ENCODE peak calls at places on chromosomes 16 and 17, in five cellular contexts. Z is H1, T is neuronal stem cell, J is mesendoderm, I is mesenchymal stem cell. M is an unnamed sample.
A peak's percentile ranks its signal among the peaks of the same experiment; 100 is the strongest.

GRCh38 chr17:83180264-83180995 is 101.0 kb downstream of the METRNL start:
- DNase-seq in Z (no peak), T (no peak), J (no peak), I (no peak), M (no peak)

GRCh38 chr17:79797492-79798295 is 817 bp upstream of the CBX8 start:
- DNase-seq in Z (no peak), T (no peak), J (peak; percentile 42), I (no peak), M (no peak)

GRCh38 chr17:48539177-48539576 is 5.7 kb downstream of the HOXB2 start:
- DNase-seq in Z (no peak), T (no peak), J (no peak), I (peak; percentile 97), M (peak; percentile 90)

GRCh38 chr16:15827709-15828343 is 29.0 kb downstream of the MYH11 start:
- DNase-seq in Z (no peak), T (no peak), J (no peak), I (no peak), M (no peak)

GRCh38 chr17:44079877-44080821 is 9.6 kb downstream of the G6PC3 start:
- DNase-seq in Z (no peak), T (no peak), J (no peak), I (no peak), M (no peak)

GRCh38 chr16:26957283-26957859 is 109.4 kb upstream of the C16orf82 start:
- DNase-seq in Z (no peak), T (no peak), J (no peak), I (no peak), M (no peak)

GRCh38 chr16:9308300-9309209 is 217.1 kb downstream of the HAPSTR1 start:
- DNase-seq in Z (no peak), T (no peak), J (no peak), I (no peak), M (no peak)

GRCh38 chr17:77882481-77883212 is 75.9 kb upstream of the TNRC6C start:
- DNase-seq in Z (no peak), T (no peak), J (no peak), I (peak; percentile 57), M (peak; percentile 61)

GRCh38 chr16:31467151-31467550 is 4.8 kb upstream of the TGFB1I1 start:
- DNase-seq in Z (no peak), T (no peak), J (no peak), I (no peak), M (no peak)

GRCh38 chr16:54779549-54779948 is 151.1 kb upstream of the IRX5 start:
- DNase-seq in Z (no peak), T (no peak), J (no peak), I (no peak), M (no peak)

GRCh38 chr17:2174471-2175293 is 119.8 kb downstream of the HIC1 start:
- DNase-seq in Z (no peak), T (no peak), J (no peak), I (peak; percentile 99), M (peak; percentile 99)

GRCh38 chr16:5851583-5851982 is 754.0 kb upstream of the EEF2KMT start:
- DNase-seq in Z (no peak), T (no peak), J (no peak), I (no peak), M (no peak)

GRCh38 chr17:77581480-77581879 is 377.0 kb upstream of the TNRC6C start:
- DNase-seq in Z (no peak), T (no peak), J (no peak), I (peak; percentile 64), M (peak; percentile 35)

DNA sequence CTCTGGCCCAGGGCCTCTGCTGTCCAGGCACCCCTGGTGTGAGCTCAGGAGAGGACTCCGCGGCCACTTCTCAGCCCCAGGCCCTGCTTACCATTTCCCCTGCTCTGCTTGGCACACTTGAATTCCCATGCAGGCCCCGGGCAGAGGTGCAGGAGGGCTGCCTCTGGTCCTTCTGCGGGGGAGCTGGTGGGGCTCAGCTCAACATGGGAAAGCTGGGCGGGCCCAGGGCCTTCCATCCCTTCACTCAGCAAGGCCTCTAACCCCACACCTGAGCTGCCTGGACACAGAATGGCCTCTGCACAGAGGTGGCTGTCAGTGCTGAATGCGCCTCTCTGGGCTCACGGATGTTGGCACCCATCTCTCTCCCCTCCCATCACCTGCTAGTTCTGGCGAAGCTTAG is 12.5 kb upstream of the RNPS1 start:
- DNase-seq in Z (no peak), T (no peak), J (no peak), I (no peak), M (no peak)
- H3K4me3 ChIP-seq in Z (no peak overlapping the region), T (no peak overlapping the region), J (no peak overlapping the region), I (no peak overlapping the region), M (no peak overlapping the region)

GRCh38 chr17:35448214-35448898 is at the start of gene SLFN13:
- DNase-seq in Z (peak; percentile 73), T (peak; percentile 58), J (peak; percentile 97), I (peak; percentile 24), M (peak; percentile 64)
- H3K18ac ChIP-seq in Z (peak within 1 kb of the TSS; percentile 60), T (peak within 1 kb of the TSS; percentile 49), J (peak within 1 kb of the TSS; percentile 94), I (no peak within 1 kb of the TSS), M (no peak within 1 kb of the TSS)

GRCh38 chr16:79436885-79437284 is 163.7 kb downstream of the MAF start:
- DNase-seq in Z (no peak), T (no peak), J (no peak), I (no peak), M (no peak)
- H3K4me3 ChIP-seq in Z (no peak overlapping the region), T (no peak overlapping the region), J (no peak overlapping the region), I (no peak overlapping the region), M (no peak overlapping the region)

GRCh38 chr17:81909966-81910839 is 996 bp downstream of the PCYT2 start:
- DNase-seq in Z (no peak), T (no peak), J (peak; percentile 73), I (peak; percentile 38), M (no peak)

GRCh38 chr17:81908793-81909192 is 2.4 kb downstream of the PCYT2 start:
- DNase-seq in Z (no peak), T (no peak), J (no peak), I (no peak), M (no peak)

GRCh38 chr17:81907219-81908145 is 3.7 kb downstream of the PCYT2 start:
- DNase-seq in Z (no peak), T (no peak), J (no peak), I (no peak), M (no peak)

GRCh38 chr17:81910840-81911276 is 341 bp downstream of the PCYT2 start:
- DNase-seq in Z (no peak), T (no peak), J (no peak), I (no peak), M (no peak)

GRCh38 chr17:81909231-81909630 is 2.0 kb downstream of the PCYT2 start:
- DNase-seq in Z (no peak), T (no peak), J (no peak), I (no peak), M (no peak)
- H3K18ac ChIP-seq in Z (no peak overlapping the region), T (no peak overlapping the region), J (no peak overlapping the region), I (no peak overlapping the region), M (no peak overlapping the region)

GRCh38 chr16:1312459-1312801 is 3.0 kb downstream of the UBE2I start:
- DNase-seq in Z (no peak), T (no peak), J (no peak), I (no peak), M (no peak)

GRCh38 chr16:1311738-1312458 is 2.5 kb downstream of the UBE2I start:
- DNase-seq in Z (no peak), T (no peak), J (no peak), I (no peak), M (peak; percentile 17)

GRCh38 chr16:1313721-1314120 is 4.3 kb downstream of the UBE2I start:
- DNase-seq in Z (no peak), T (no peak), J (no peak), I (no peak), M (no peak)

GRCh38 chr16:1311212-1311737 is 1.8 kb downstream of the UBE2I start:
- DNase-seq in Z (no peak), T (no peak), J (no peak), I (peak; percentile 14), M (no peak)

DNA sequence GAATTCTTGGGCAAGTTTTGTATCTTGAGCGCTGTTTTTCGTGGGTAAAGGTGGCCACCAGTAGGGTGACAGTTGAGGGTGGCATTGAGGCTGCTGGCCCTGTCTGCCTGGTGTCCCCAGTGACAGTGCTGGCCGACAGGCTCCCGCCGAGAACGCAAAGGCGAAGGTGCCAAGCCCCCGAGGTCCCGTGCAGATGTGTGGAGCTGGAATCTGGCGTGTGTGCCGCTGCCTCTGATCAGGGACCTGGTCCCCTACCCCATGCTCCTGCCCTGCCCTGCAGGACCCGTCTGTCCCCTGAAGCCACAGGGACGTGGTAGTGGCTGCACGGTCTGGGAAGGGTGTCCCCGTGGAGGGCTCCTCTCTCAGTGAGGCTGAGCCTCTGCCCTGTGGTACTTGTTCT is 3.5 kb downstream of the UBE2I start:
- DNase-seq in Z (no peak), T (no peak), J (no peak), I (no peak), M (no peak)
- H3K4me3 ChIP-seq in Z (no peak overlapping the region), T (peak overlapping the region; percentile 49), J (no peak overlapping the region), I (no peak overlapping the region), M (no peak overlapping the region)

DNA sequence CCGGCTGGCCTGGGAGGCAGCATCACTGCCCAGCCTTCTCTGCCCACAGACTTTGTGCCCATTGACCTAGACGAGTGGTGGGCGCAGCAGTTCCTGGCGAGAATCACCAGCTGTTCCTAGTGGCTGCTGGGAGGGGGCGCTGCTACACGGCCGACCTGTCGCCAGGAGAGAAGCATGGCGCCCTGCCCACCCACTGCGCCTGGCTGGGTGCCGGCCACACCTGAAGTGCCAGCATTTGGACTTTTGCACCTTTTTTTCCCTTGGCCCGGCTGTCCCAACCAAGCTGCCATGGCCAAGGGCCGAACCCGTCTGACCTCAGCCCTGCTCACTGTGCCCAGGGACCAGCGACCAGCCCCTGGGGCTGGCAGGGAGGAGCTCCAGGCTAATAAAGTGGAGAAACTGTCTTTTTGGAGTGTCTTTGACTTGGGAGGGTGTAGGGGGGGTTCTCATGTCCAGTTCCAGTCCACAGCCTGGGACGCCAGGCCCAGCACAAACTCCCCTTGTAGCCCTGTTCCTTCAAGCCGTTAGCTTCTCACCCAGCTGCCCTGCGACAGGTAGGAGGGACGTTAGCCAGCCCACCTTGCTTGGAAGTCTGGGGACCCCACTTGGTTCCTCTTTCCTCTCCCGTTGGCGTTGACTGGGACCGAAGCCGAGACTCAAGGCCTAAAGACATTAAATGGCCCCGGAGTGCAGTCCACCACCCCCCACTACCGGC is 937 bp upstream of the WDR90 start:
- DNase-seq in Z (no peak), T (no peak), J (no peak), I (no peak), M (no peak)
- H3K18ac ChIP-seq in Z (peak overlapping the region; percentile 32), T (peak overlapping the region; percentile 97), J (no peak overlapping the region), I (peak overlapping the region; percentile 86), M (no peak overlapping the region)

M was measured in IMR-90.